ENCODE peak calls at places on chromosomes 12 and 14, in nine cellular contexts. C is KBM-7; F is neural progenitor cell; S is activated CD4-positive, alpha-beta T cell treated with anti-CD3 and anti-CD28 coated beads, Interleukin-2, amount 50 U/mL, for 1 hour; J is BJ; D is activated naive CD4-positive, alpha-beta T cell treated with anti-CD3 and anti-CD28 coated beads, Interleukin-2, amount 50 U/mL, for 72 hours; K is RCC 7860; T is globus pallidus; H is CD4-positive, alpha-beta memory T cell. Y is an unnamed sample.

GRCh38 chr14:105917933-105918436 is 391.6 kb downstream of the TMEM121 start:
- DNase-seq in T (no peak), F (no peak), H (no peak), K (no peak), C (no peak), S (no peak), J (no peak), D (no peak), Y (no peak)

GRCh38 chr14:69713127-69713800 is 53.7 kb upstream of the SRSF5 start:
- DNase-seq in S (no peak), K (no peak), C (peak), J (no peak), F (peak), H (no peak), T (no peak), D (no peak), Y (no peak)

GRCh38 chr14:79091381-79091963 is 921.3 kb downstream of the NRXN3 start:
- DNase-seq in K (no peak), T (no peak), H (no peak), S (no peak), F (peak), D (no peak), C (no peak), J (no peak), Y (no peak)

GRCh38 chr14:96030136-96030760 is 8.9 kb upstream of the C14orf132 start:
- DNase-seq in C (no peak), T (no peak), H (no peak), F (no peak), S (no peak), J (no peak), K (no peak), D (no peak), Y (no peak)

GRCh38 chr12:57781801-57782200 is 786 bp upstream of the TSFM start:
- DNase-seq in H (no peak), S (no peak), D (no peak), C (no peak), J (no peak), T (no peak), K (no peak), F (no peak), Y (no peak)

GRCh38 chr12:73274972-73275371 is 1002.8 kb downstream of the TRHDE start:
- DNase-seq in S (no peak), C (no peak), K (no peak), F (no peak), J (no peak), T (no peak), D (no peak), H (no peak), Y (no peak)

GRCh38 chr12:701896-702539 is 38.8 kb upstream of the NINJ2 start:
- DNase-seq in T (peak), S (no peak), C (no peak), F (no peak), J (no peak), D (no peak), H (no peak), K (no peak), Y (no peak)

GRCh38 chr12:130281157-130281799 is 56.4 kb upstream of the PIWIL1 start:
- DNase-seq in S (no peak), F (peak), H (peak), D (peak), T (peak), C (no peak), K (no peak), J (no peak), Y (no peak)

GRCh38 chr14:32473476-32473875 is 144.4 kb downstream of the AKAP6 start:
- DNase-seq in T (peak), F (no peak), D (no peak), S (no peak), C (no peak), H (no peak), K (no peak), J (peak), Y (no peak)

GRCh38 chr12:7933255-7933726 is 2.7 kb downstream of the SLC2A3 start:
- DNase-seq in D (peak), T (peak), H (peak), J (peak), C (peak), K (peak), F (peak), S (peak), Y (peak)

GRCh38 chr12:132154341-132154761 is 10.1 kb downstream of the NOC4L start:
- DNase-seq in F (peak), K (no peak), S (no peak), J (no peak), D (no peak), T (no peak), H (no peak), C (no peak), Y (no peak)

GRCh38 chr14:91237219-91237618 is 7.3 kb downstream of the GPR68 start:
- DNase-seq in H (no peak), S (no peak), F (no peak), T (no peak), J (peak), C (no peak), D (no peak), K (peak), Y (no peak)

GRCh38 chr14:75514673-75515630 is 7.3 kb upstream of the BATF start:
- DNase-seq in J (no peak), K (no peak), C (peak), S (peak), T (no peak), F (peak), D (peak), H (peak), Y (peak)

GRCh38 chr12:56221233-56221756 is 427 bp downstream of the RNF41 start:
- DNase-seq in J (no peak), F (peak), K (no peak), T (peak), C (peak), D (no peak), S (peak), H (no peak), Y (no peak)

GRCh38 chr12:109435428-109436180 is 41.5 kb downstream of the KCTD10 start:
- DNase-seq in F (no peak), T (no peak), S (no peak), J (no peak), H (no peak), D (no peak), K (no peak), C (no peak), Y (no peak)